ENCODE peak calls at places on chromosomes 3 and 15, in seven cellular contexts. N is MM.1S, I is OCI-LY7, L is PC-9, M is PC-3, W is GM23338, C is Karpas-422. B is an unnamed sample.

GRCh38 chr15:81407151-81407550 is 33.1 kb upstream of the TMC3 start:
- DNase-seq in N (no peak), I (no peak), L (no peak), M (no peak), W (no peak), C (no peak), B (no peak)

GRCh38 chr3:106036706-106037105 is 167.9 kb upstream of the CBLB start:
- DNase-seq in N (no peak), I (no peak), L (no peak), M (no peak), W (no peak), C (no peak), B (no peak)

GRCh38 chr15:43873651-43874050 is 46.8 kb downstream of the WDR76 start:
- DNase-seq in N (no peak), I (no peak), L (no peak), M (no peak), W (peak; percentile 11), C (no peak), B (no peak)

GRCh38 chr15:68729789-68730201 is 90.9 kb downstream of the ANP32A start:
- DNase-seq in N (no peak), I (no peak), L (no peak), M (no peak), W (no peak), C (no peak), B (peak; percentile 49)

GRCh38 chr15:99403597-99403996 is 152.3 kb downstream of the LRRC28 start:
- DNase-seq in N (no peak), I (no peak), L (no peak), M (peak; percentile 30), W (no peak), C (no peak), B (peak; percentile 19)

GRCh38 chr3:10777627-10778026 is 38.4 kb upstream of the SLC6A11 start:
- DNase-seq in N (no peak), I (no peak), L (no peak), M (no peak), W (no peak), C (no peak), B (no peak)

GRCh38 chr3:116057403-116058006 is 387.8 kb downstream of the LSAMP start:
- DNase-seq in N (no peak), I (no peak), L (no peak), M (no peak), W (no peak), C (no peak), B (no peak)

GRCh38 chr3:160163259-160163878 is 61.9 kb upstream of the C3orf80 start:
- DNase-seq in N (peak; percentile 64), I (peak; percentile 12), L (no peak), M (peak; percentile 46), W (no peak), C (peak; percentile 69), B (peak; percentile 63)

GRCh38 chr3:37689645-37690356 is 171.9 kb upstream of the CTDSPL start:
- DNase-seq in N (no peak), I (no peak), L (no peak), M (no peak), W (no peak), C (no peak), B (no peak)

GRCh38 chr3:9250236-9250635 is 790 bp upstream of the SRGAP3 start:
- DNase-seq in N (no peak), I (no peak), L (no peak), M (no peak), W (peak; percentile 51), C (no peak), B (peak; percentile 5)

GRCh38 chr3:52086939-52087675 is 30.7 kb upstream of the DUSP7 start:
- DNase-seq in N (no peak), I (no peak), L (no peak), M (no peak), W (no peak), C (no peak), B (peak; percentile 34)

GRCh38 chr3:168863561-168863960 is 767.8 kb upstream of the GOLIM4 start:
- DNase-seq in N (no peak), I (no peak), L (no peak), M (no peak), W (no peak), C (no peak), B (no peak)

GRCh38 chr15:39236375-39236774 is 344.5 kb upstream of the THBS1 start:
- DNase-seq in N (no peak), I (no peak), L (no peak), M (no peak), W (no peak), C (no peak), B (no peak)

GRCh38 chr15:83512459-83512858 is 65.3 kb downstream of the SH3GL3 start:
- DNase-seq in N (no peak), I (no peak), L (no peak), M (no peak), W (peak; percentile 27), C (no peak), B (no peak)

GRCh38 chr3:82163907-82164520 is 402.6 kb upstream of the GBE1 start:
- DNase-seq in N (peak; percentile 53), I (peak; percentile 19), L (no peak), M (peak; percentile 62), W (peak; percentile 73), C (peak; percentile 75), B (peak; percentile 42)

GRCh38 chr15:93168913-93169312 is 79.9 kb upstream of the RGMA start:
- DNase-seq in N (no peak), I (no peak), L (no peak), M (no peak), W (no peak), C (no peak), B (no peak)

GRCh38 chr3:72559377-72559776 is 288.9 kb downstream of the SHQ1 start:
- DNase-seq in N (no peak), I (no peak), L (no peak), M (no peak), W (no peak), C (no peak), B (no peak)

GRCh38 chr3:72554689-72555088 is 293.6 kb downstream of the SHQ1 start:
- DNase-seq in N (no peak), I (no peak), L (no peak), M (no peak), W (no peak), C (no peak), B (no peak)

GRCh38 chr3:72553298-72553697 is 294.9 kb downstream of the SHQ1 start:
- DNase-seq in N (no peak), I (no peak), L (no peak), M (peak; percentile 5), W (no peak), C (no peak), B (no peak)

GRCh38 chr3:72550582-72551262 is 297.5 kb downstream of the SHQ1 start:
- DNase-seq in N (no peak), I (no peak), L (no peak), M (no peak), W (no peak), C (no peak), B (no peak)

GRCh38 chr3:72555714-72556113 is 292.5 kb downstream of the SHQ1 start:
- DNase-seq in N (no peak), I (no peak), L (no peak), M (no peak), W (no peak), C (no peak), B (no peak)
- H3K4me1 ChIP-seq in N (no peaks in the 10 kb centered on the region), I (no peaks in the 10 kb centered on the region), L (no peaks in the 10 kb centered on the region), M (no peaks in the 10 kb centered on the region), W (peaks cover 5% of the 10 kb centered on the region), C (no peaks in the 10 kb centered on the region), B (no peaks in the 10 kb centered on the region)

DNA sequence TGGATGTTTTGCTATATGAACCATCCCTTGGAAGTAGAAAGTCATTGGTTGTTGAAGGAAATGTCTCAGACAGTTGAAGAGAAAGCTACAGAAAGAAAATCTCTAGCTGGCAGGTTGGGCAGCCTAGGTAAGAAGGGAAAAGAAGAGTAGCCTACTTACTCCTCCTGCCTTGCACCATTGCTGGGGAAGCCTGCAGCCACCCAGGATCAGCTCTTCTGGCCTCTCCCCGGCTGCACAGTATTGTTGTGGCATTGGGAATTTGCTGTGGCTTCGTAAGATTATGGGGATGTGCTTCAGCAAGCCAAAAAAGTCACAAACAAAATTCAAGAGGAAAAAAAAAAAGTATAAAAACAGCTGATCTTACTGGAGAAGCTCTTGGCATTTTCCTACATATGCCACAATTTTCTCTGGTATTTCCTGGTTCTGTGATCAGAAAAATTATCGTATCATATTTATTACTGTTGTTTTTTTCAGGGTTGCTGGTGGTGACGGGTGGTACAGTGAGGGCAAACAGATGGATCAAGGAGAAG is 154.2 kb downstream of the TIGIT start:
- DNase-seq in N (no peak), I (no peak), L (no peak), M (no peak), W (no peak), C (no peak), B (no peak)
- H3K9me2 ChIP-seq in N (no peaks in the 10 kb centered on the region), I (no peaks in the 10 kb centered on the region), L (no peaks in the 10 kb centered on the region), M (no peaks in the 10 kb centered on the region), W (no peaks in the 10 kb centered on the region), C (no peaks in the 10 kb centered on the region), B (no peaks in the 10 kb centered on the region)

DNA sequence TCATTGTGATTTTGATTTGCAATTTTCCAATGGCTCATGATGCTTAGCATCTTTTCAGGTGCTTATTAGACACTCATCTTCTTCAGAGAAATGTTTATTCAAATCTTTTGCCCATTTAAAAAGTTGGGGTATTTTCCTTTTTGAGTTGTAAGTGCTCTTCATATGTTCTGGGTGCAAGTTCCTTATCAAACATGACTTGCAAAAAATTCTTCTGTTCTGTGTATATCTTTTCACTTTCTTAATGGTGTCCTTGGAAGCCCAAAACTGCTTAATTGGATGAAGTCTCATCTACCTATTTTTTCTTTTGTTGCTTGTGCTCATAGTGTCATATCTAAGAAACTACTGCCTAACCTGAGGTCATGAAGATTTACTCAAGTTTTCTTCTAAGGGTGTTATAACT is 332.8 kb downstream of the PLCL2 start:
- DNase-seq in N (no peak), I (no peak), L (no peak), M (no peak), W (no peak), C (no peak), B (no peak)
- H3K4me1 ChIP-seq in N (no peaks in the 10 kb centered on the region), I (no peaks in the 10 kb centered on the region), L (no peaks in the 10 kb centered on the region), M (peaks cover 10% of the 10 kb centered on the region), W (no peaks in the 10 kb centered on the region), C (no peaks in the 10 kb centered on the region), B (no peaks in the 10 kb centered on the region)

GRCh38 chr3:20645340-20645739 is 459.3 kb upstream of the SGO1 start:
- DNase-seq in N (no peak), I (no peak), L (no peak), M (no peak), W (no peak), C (no peak), B (no peak)

GRCh38 chr3:20648294-20648693 is 462.3 kb upstream of the SGO1 start:
- DNase-seq in N (no peak), I (no peak), L (no peak), M (peak; percentile 59), W (no peak), C (no peak), B (peak; percentile 90)

GRCh38 chr3:20646425-20646824 is 460.4 kb upstream of the SGO1 start:
- DNase-seq in N (no peak), I (no peak), L (no peak), M (no peak), W (no peak), C (no peak), B (no peak)

GRCh38 chr3:20652249-20652648 is 466.2 kb upstream of the SGO1 start:
- DNase-seq in N (no peak), I (no peak), L (no peak), M (no peak), W (no peak), C (no peak), B (no peak)

DNA sequence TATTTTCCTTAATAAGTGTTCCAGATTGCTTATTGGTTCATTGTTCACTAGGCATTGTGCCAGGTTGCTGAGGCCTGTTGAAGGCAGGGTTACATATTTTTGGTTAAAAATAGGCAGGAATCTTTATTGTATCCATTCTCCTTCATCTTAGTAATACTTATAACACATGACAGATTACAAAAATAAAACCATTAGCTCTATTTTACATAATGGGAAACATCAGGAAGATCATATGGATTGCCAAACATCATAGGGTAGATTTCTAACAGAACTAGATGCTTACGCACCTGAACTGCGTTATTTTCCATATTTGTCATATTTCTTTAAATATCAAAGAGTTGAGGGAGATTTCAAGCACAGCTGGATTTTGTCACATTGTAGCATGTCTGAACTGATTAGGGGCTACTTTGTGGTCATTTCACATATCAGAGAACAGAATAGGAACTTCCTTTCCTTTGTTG is 462.9 kb upstream of the SGO1 start:
- DNase-seq in N (no peak), I (no peak), L (no peak), M (no peak), W (no peak), C (no peak), B (peak; percentile 39)
- H3K9me2 ChIP-seq in N (no peaks in the 10 kb centered on the region), I (no peaks in the 10 kb centered on the region), L (no peaks in the 10 kb centered on the region), M (no peaks in the 10 kb centered on the region), W (peaks cover 3% of the 10 kb centered on the region), C (no peaks in the 10 kb centered on the region), B (no peaks in the 10 kb centered on the region)

B was measured in GM23248.